ENCODE peak calls at places on chromosomes 11 and 22, in ten cellular contexts. L is cardiac fibroblast, I is endothelial cell of umbilical vein, O is lower lobe of right lung, S is HCT116, W is ascending aorta, V is OCI-LY7, C is IMR-90, J is AG04450, H is colonic mucosa. D is an unnamed sample.

GRCh38 chr22:46025973-46026906 is 49.3 kb upstream of the WNT7B start:
- DNase-seq in L (no peak), O (peak), V (no peak), H (no peak), J (no peak), C (no peak), S (no peak), W (peak), I (no peak), D (no peak)

GRCh38 chr11:61814242-61814957 is 2.4 kb downstream of the FADS1 start:
- DNase-seq in L (peak), I (no peak), H (peak), V (no peak), C (no peak), O (no peak), S (peak), J (no peak), W (no peak), D (no peak)

GRCh38 chr11:134978388-134979088 is 566.5 kb upstream of the B3GAT1 start:
- DNase-seq in J (no peak), C (no peak), S (no peak), L (no peak), W (no peak), H (no peak), O (no peak), V (no peak), I (no peak), D (no peak)

GRCh38 chr11:128810784-128811514 is 56.1 kb downstream of the KCNJ1 start:
- DNase-seq in J (no peak), C (no peak), V (no peak), O (no peak), S (no peak), L (no peak), W (no peak), H (no peak), I (no peak), D (no peak)

GRCh38 chr11:9568854-9569587 is 4.4 kb upstream of the WEE1 start:
- DNase-seq in V (peak), H (peak), J (peak), I (peak), O (peak), L (peak), S (peak), C (peak), W (no peak), D (peak)

GRCh38 chr11:92122561-92122960 is 102.1 kb upstream of the FAT3 start:
- DNase-seq in L (no peak), I (no peak), C (no peak), H (no peak), J (no peak), O (no peak), S (no peak), W (no peak), V (no peak), D (no peak)

GRCh38 chr22:50531546-50532352 is 1.9 kb upstream of the TYMP start:
- DNase-seq in L (peak), C (peak), O (peak), W (no peak), S (no peak), I (peak), J (no peak), V (peak), H (peak), D (no peak)

GRCh38 chr22:50506611-50507420 is 686 bp downstream of the LMF2 start:
- DNase-seq in S (no peak), O (peak), C (no peak), V (no peak), I (no peak), W (no peak), H (no peak), L (no peak), J (no peak), D (no peak)

GRCh38 chr11:94199367-94200130 is 70.9 kb downstream of the PANX1 start:
- DNase-seq in O (no peak), H (no peak), J (no peak), L (no peak), V (no peak), S (no peak), W (no peak), C (peak), I (no peak), D (no peak)

GRCh38 chr11:89437317-89437716 is 53.9 kb downstream of the NOX4 start:
- DNase-seq in H (no peak), J (no peak), L (peak), C (no peak), I (no peak), V (no peak), S (no peak), O (no peak), W (no peak), D (no peak)

GRCh38 chr22:30720263-30720837 is 25.7 kb downstream of the OSBP2 start:
- DNase-seq in S (no peak), J (no peak), W (no peak), H (no peak), V (no peak), O (no peak), L (no peak), C (no peak), I (peak), D (no peak)

GRCh38 chr11:7154881-7155344 is 66.1 kb downstream of the RBMXL2 start:
- DNase-seq in O (no peak), W (no peak), L (no peak), J (no peak), S (no peak), C (no peak), V (no peak), I (no peak), H (no peak), D (no peak)

GRCh38 chr11:12698049-12698448 is 23.8 kb downstream of the TEAD1 start:
- DNase-seq in I (no peak), J (no peak), L (no peak), V (peak), H (no peak), C (no peak), W (no peak), S (no peak), O (no peak), D (no peak)

GRCh38 chr11:16804104-16804947 is 65.9 kb downstream of the C11orf58 start:
- DNase-seq in C (no peak), I (peak), V (no peak), W (no peak), S (no peak), J (no peak), L (peak), O (no peak), H (peak), D (no peak)

GRCh38 chr11:133898031-133898769 is 52.9 kb upstream of the SPATA19 start:
- DNase-seq in J (no peak), S (no peak), O (peak), W (no peak), I (no peak), H (no peak), V (no peak), L (no peak), C (no peak), D (no peak)

GRCh38 chr11:8649361-8649760 is 33.1 kb downstream of the TRIM66 start:
- DNase-seq in C (peak), V (no peak), H (no peak), O (no peak), J (peak), S (no peak), L (peak), W (no peak), I (peak), D (no peak)

GRCh38 chr11:70433966-70434812 is 35.9 kb downstream of the CTTN start:
- DNase-seq in L (no peak), H (no peak), O (no peak), S (no peak), W (no peak), I (no peak), C (no peak), J (no peak), V (no peak), D (no peak)

GRCh38 chr22:47131611-47132427 is 369.4 kb downstream of the TBC1D22A start:
- DNase-seq in H (no peak), W (no peak), I (no peak), V (no peak), J (no peak), L (no peak), C (no peak), O (no peak), S (no peak), D (no peak)

GRCh38 chr11:77046060-77046501 is 11.9 kb downstream of the B3GNT6 start:
- DNase-seq in C (no peak), S (peak), H (peak), J (no peak), W (no peak), I (peak), O (peak), V (peak), L (peak), D (no peak)

GRCh38 chr22:42462016-42462415 is 29.8 kb upstream of the NFAM1 start:
- DNase-seq in V (no peak), W (no peak), O (no peak), L (no peak), J (no peak), C (no peak), H (no peak), I (no peak), S (no peak), D (no peak)

GRCh38 chr11:1181420-1181819 is 23.7 kb downstream of the MUC5AC start:
- DNase-seq in L (no peak), H (no peak), S (no peak), C (no peak), J (no peak), V (no peak), I (no peak), W (no peak), O (no peak), D (no peak)

GRCh38 chr11:1179641-1180040 is 21.9 kb downstream of the MUC5AC start:
- DNase-seq in W (no peak), S (no peak), O (peak), V (no peak), J (no peak), H (no peak), C (no peak), I (no peak), L (no peak), D (no peak)

GRCh38 chr11:1180947-1181391 is 23.2 kb downstream of the MUC5AC start:
- DNase-seq in C (no peak), I (no peak), O (no peak), J (no peak), H (no peak), V (no peak), L (no peak), W (no peak), S (no peak), D (no peak)

GRCh38 chr11:1180171-1180570 is 22.4 kb downstream of the MUC5AC start:
- DNase-seq in L (no peak), S (no peak), W (no peak), O (no peak), J (no peak), V (no peak), I (no peak), C (no peak), H (no peak), D (no peak)

GRCh38 chr11:1181858-1182535 is 24.2 kb downstream of the MUC5AC start:
- DNase-seq in V (no peak), C (no peak), W (no peak), J (no peak), S (no peak), H (no peak), O (no peak), I (no peak), L (no peak), D (no peak)
- H3K4me3 ChIP-seq in V (no peak), C (no peak), W (no peak), J (no peak), S (no peak), H (no peak), O (no peak), I (no peak), L (no peak), D (no peak)

DNA sequence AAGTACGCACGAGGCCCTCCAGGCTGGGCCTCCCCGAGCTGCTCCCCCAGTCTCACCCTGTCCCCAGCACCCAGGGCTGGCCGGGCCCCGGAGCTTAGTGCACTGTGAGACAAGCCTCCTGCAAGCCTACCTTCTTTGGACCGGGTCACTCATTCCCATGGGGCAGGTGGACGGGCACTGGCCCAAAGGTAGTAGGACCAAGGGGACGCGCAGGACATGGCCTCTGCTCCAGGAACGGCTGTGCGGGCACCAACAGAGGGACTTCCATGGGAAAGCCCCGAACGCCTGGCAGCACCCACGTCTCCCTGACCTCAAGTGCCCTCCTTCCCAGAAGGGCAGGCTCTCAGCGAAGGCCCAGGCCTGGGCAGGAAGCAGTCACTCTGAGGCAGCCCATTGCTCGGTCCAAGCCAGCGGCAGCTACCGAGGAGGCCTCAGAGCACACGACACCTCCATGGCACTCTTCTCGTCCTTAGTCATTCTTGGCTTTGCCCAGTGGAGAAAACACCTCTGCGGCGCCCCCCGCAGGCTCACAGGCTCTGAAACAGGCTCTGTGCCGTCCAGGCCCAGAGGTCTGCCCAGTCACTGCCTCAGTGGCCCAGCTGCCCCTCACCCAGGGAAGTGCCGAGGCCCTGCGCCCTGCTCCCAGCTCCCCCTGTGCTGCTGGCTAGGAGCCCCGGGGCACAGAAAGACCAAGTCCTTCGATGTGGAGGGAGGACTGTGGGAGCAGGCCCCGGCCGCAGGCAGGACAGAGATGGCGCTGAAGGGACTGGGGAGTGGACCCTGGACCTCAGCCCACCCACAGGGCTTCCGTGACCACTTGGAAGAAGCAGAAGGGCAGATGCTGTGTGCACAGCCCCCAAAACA is 3.8 kb downstream of the MOB2 start:
- DNase-seq in S (no peak), W (peak), V (no peak), C (no peak), I (no peak), H (no peak), O (peak), L (no peak), J (no peak), D (no peak)
- TF ChIP-seq CTCF in S (no peak), W (peak), V (peak), C (no peak), I (peak), H (no peak), O (peak), L (no peak), J (no peak), D (peak)

GRCh38 chr11:117986981-117987495 is 844 bp downstream of the IL10RA start:
- DNase-seq in H (no peak), C (no peak), W (no peak), O (no peak), S (no peak), V (peak), I (no peak), L (no peak), J (no peak), D (no peak)
- H3K4me3 ChIP-seq in H (peak), C (no peak), W (peak), O (peak), S (peak), V (peak), I (no peak), L (no peak), J (no peak), D (no peak)

DNA sequence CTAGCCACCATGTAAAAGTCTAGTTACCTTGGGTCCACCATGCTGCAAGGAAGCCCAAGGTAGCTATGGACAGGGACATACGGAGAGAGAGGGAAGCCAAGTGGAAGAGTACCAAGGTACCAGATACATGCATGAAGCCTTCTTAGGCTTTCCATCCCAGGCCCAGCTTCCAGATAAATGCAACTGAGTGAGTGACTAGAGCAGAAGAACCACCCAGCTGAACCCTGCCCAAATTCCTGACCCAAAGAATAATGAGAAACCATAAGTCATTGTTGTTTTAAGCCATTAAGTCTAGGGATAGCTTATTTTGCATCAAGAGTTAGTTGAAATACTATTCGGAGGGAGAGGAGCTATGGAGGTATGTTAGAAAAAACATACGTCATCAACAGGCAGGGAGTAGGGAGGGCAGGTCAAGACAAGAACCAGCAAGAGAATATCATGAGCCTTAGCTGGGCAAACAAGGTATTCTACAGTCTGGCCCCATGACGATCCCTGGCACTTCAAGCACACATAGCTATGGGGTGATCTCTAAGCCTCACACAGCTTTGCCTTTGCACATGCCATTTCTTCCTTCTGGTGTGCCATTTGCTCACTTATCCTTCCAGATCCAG is 36.5 kb upstream of the APLNR start:
- DNase-seq in S (no peak), I (no peak), C (no peak), W (no peak), O (no peak), J (no peak), L (no peak), H (no peak), V (no peak), D (no peak)
- TF ChIP-seq CTCF in S (no peak), I (no peak), C (no peak), W (no peak), O (no peak), J (no peak), L (no peak), H (no peak), V (no peak), D (no peak)

DNA sequence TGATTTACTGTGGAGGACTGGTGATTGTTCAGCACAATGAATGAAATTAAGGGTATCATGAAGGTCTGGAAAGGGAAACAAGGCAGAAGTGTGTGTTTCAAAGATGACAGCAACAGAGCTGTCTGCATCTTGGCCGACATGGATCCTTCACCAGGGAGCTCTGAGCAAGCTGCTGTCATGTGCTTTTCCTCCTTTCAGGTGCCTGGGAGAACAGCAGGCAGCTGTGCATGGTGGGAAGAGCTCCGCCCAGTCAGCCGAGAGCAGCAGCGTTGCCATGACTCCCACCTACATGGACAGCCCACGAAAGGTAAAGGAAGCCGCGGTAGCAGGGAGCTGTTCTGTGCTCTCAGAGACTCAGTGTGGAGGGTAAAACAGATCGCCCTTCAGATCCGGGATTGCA is 87.1 kb upstream of the YWHAH start:
- DNase-seq in O (no peak), S (no peak), V (no peak), W (no peak), I (no peak), L (no peak), H (peak), J (no peak), C (no peak), D (peak)
- H3K4me3 ChIP-seq in O (no peak), S (no peak), V (no peak), W (no peak), I (no peak), L (no peak), H (no peak), J (no peak), C (no peak), D (no peak)

DNA sequence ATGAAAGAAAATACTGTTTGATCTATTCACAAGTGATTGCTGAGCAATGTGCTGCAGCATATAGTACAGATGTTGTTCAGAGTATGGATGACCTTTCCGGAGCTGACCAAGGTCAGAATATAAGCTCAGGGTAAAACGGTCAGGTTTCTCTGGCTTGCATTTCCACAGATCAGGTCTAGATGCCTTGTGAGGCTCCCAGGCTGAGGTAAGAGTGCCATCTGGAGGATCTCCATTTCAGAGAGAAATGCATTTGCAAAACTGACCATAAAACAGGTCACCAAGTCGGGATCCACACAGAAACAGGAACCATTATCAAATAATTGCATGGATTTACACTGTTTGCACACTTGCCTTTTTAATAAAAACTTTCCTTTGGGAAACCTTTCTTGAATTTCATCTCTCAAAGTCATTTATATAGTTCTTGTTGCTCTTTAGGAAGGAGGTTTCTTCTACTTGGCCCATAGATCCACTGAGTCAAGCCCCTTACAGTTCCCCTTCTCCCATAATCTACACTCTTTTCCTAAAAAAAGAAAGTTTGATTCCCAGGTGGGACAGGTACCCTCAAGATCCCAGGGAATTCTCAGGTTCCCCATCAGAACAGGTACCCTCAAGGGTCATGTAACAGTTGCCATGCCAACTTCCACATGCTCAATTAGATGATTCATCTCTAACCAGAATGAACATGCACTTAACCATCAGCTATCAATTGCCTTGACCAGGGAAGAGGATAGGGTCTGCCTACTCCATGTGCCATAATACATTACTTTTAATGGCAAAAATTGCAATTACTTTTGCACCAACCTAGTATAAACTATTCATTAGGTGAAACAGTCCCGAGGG is 25.0 kb upstream of the TMPRSS5 start:
- DNase-seq in W (no peak), S (peak), O (no peak), V (peak), H (peak), C (peak), L (peak), J (peak), I (peak), D (peak)
- TF ChIP-seq CTCF in W (peak), S (peak), O (peak), V (peak), H (peak), C (peak), L (peak), J (peak), I (no peak), D (peak)

DNA sequence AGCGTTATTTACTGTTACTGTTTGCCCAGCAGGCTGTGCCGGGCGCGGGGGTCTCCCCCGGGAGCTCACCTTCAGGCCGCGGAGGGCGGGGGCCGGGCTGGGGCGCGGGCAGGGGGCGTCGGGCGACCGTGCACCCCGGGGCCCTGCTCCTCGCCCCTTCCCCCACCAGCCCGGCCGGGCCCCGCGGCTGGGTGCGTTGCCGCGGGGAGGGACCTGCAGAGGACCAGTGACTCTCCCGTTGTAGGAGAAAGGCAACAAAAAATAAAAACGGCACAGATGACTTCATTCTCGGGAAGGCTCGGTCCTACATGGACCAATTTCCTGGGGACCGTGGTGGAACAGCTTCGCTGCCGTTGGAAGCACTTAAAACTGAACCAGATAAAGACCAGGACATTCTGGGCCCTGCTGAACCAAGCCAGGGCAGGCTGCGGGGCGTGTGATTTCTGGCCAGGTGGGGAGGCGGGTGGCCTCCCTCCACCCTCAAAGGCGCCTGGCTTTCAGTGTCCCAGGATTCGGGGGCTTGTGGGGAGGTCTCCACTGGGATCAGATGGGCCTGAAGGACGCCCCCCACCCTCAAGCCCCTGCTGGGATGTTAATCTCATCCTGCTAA is 57.3 kb downstream of the IGLL1 start:
- DNase-seq in C (no peak), I (peak), V (no peak), O (peak), S (no peak), W (no peak), L (peak), J (no peak), H (no peak), D (no peak)
- H3K4me3 ChIP-seq in C (no peak), I (no peak), V (no peak), O (peak), S (no peak), W (peak), L (no peak), J (peak), H (no peak), D (no peak)

D was measured in retinal pigment epithelial cell.